ENCODE peak calls at places on chromosomes 7 and 10, in five cellular contexts. One of them, this sample, is unnamed.

GRCh38 chr10:61135276-61135721 is 191.3 kb upstream of the RHOBTB1 start:
- DNase-seq in Calu3: no peak
- DNase-seq in upper lobe of left lung: no peak
- DNase-seq in C1 segment of cervical spinal cord: no peak
- DNase-seq in hepatic stellate cell: no peak
- DNase-seq in this sample: no peak

GRCh38 chr10:69438531-69439349 is 12.5 kb upstream of the TSPAN15 start:
- DNase-seq in Calu3: peak; percentile 62
- DNase-seq in upper lobe of left lung: peak; percentile 57
- DNase-seq in C1 segment of cervical spinal cord: no peak
- DNase-seq in hepatic stellate cell: no peak
- DNase-seq in this sample: peak; percentile 92

GRCh38 chr7:138962561-138963270 is 18.5 kb downstream of the KIAA1549 start:
- DNase-seq in Calu3: no peak
- DNase-seq in upper lobe of left lung: peak; percentile 51
- DNase-seq in C1 segment of cervical spinal cord: no peak
- DNase-seq in hepatic stellate cell: no peak
- DNase-seq in this sample: no peak

GRCh38 chr10:131451407-131452015 is 140.0 kb upstream of the TCERG1L start:
- DNase-seq in Calu3: no peak
- DNase-seq in upper lobe of left lung: no peak
- DNase-seq in C1 segment of cervical spinal cord: no peak
- DNase-seq in hepatic stellate cell: no peak
- DNase-seq in this sample: no peak

GRCh38 chr10:44416021-44416758 is 31.3 kb upstream of the CXCL12 start:
- DNase-seq in Calu3: no peak
- DNase-seq in upper lobe of left lung: no peak
- DNase-seq in C1 segment of cervical spinal cord: no peak
- DNase-seq in hepatic stellate cell: no peak
- DNase-seq in this sample: no peak

GRCh38 chr7:33916357-33917081 is 11.2 kb downstream of the BMPER start:
- DNase-seq in Calu3: no peak
- DNase-seq in upper lobe of left lung: no peak
- DNase-seq in C1 segment of cervical spinal cord: no peak
- DNase-seq in hepatic stellate cell: no peak
- DNase-seq in this sample: no peak

GRCh38 chr7:42763137-42763551 is 148.7 kb downstream of the C7orf25 start:
- DNase-seq in Calu3: no peak
- DNase-seq in upper lobe of left lung: no peak
- DNase-seq in C1 segment of cervical spinal cord: no peak
- DNase-seq in hepatic stellate cell: no peak
- DNase-seq in this sample: no peak

GRCh38 chr10:31528834-31529233 is 209.8 kb downstream of the ZEB1 start:
- DNase-seq in Calu3: no peak
- DNase-seq in upper lobe of left lung: no peak
- DNase-seq in C1 segment of cervical spinal cord: no peak
- DNase-seq in hepatic stellate cell: no peak
- DNase-seq in this sample: no peak

GRCh38 chr10:95183451-95184230 is 10.4 kb upstream of the ACSM6 start:
- DNase-seq in Calu3: peak; percentile 93
- DNase-seq in upper lobe of left lung: peak; percentile 89
- DNase-seq in C1 segment of cervical spinal cord: peak; percentile 81
- DNase-seq in hepatic stellate cell: peak; percentile 82
- DNase-seq in this sample: peak; percentile 90

This sample was measured in LoVo.